ENCODE peak calls at places on chromosomes 5 and 9, in ten cellular contexts. One of them, this sample, is unnamed.

GRCh38 chr9:39588056-39588814 is 232.8 kb downstream of the SPATA31A1 start:
- DNase-seq in CD8-positive, alpha-beta T cell: no peak
- DNase-seq in GM23338: no peak
- DNase-seq in A549: peak; percentile 33
- DNase-seq in stomach: no peak
- DNase-seq in AG04450: no peak
- DNase-seq in CD4-positive, alpha-beta T cell: no peak
- DNase-seq in HCT116: no peak
- DNase-seq in HL-60: no peak
- DNase-seq in upper lobe of right lung: no peak
- DNase-seq in this sample: no peak

GRCh38 chr5:134527156-134527960 is 1.9 kb downstream of the JADE2 start:
- DNase-seq in CD8-positive, alpha-beta T cell: peak; percentile 61
- DNase-seq in GM23338: peak; percentile 95
- DNase-seq in A549: peak; percentile 94
- DNase-seq in stomach: peak; percentile 82
- DNase-seq in AG04450: peak; percentile 69
- DNase-seq in CD4-positive, alpha-beta T cell: peak; percentile 59
- DNase-seq in HCT116: no peak
- DNase-seq in HL-60: no peak
- DNase-seq in upper lobe of right lung: peak; percentile 91
- DNase-seq in this sample: peak; percentile 97

GRCh38 chr5:27682600-27682999 is 644.2 kb upstream of the CDH9 start:
- DNase-seq in CD8-positive, alpha-beta T cell: no peak
- DNase-seq in GM23338: peak; percentile 66
- DNase-seq in A549: peak; percentile 17
- DNase-seq in stomach: no peak
- DNase-seq in AG04450: no peak
- DNase-seq in CD4-positive, alpha-beta T cell: no peak
- DNase-seq in HCT116: no peak
- DNase-seq in HL-60: no peak
- DNase-seq in upper lobe of right lung: no peak
- DNase-seq in this sample: no peak

GRCh38 chr9:70672136-70672535 is 257.7 kb upstream of the KLF9 start:
- DNase-seq in CD8-positive, alpha-beta T cell: no peak
- DNase-seq in GM23338: no peak
- DNase-seq in A549: no peak
- DNase-seq in stomach: no peak
- DNase-seq in AG04450: no peak
- DNase-seq in CD4-positive, alpha-beta T cell: no peak
- DNase-seq in HCT116: no peak
- DNase-seq in HL-60: no peak
- DNase-seq in upper lobe of right lung: no peak
- DNase-seq in this sample: no peak

GRCh38 chr5:1000329-1000728 is 8.3 kb upstream of the NKD2 start:
- DNase-seq in CD8-positive, alpha-beta T cell: no peak
- DNase-seq in GM23338: no peak
- DNase-seq in A549: no peak
- DNase-seq in stomach: peak; percentile 10
- DNase-seq in AG04450: no peak
- DNase-seq in CD4-positive, alpha-beta T cell: no peak
- DNase-seq in HCT116: no peak
- DNase-seq in HL-60: no peak
- DNase-seq in upper lobe of right lung: no peak
- DNase-seq in this sample: no peak

GRCh38 chr5:108101816-108102215 is 280.1 kb downstream of the FBXL17 start:
- DNase-seq in CD8-positive, alpha-beta T cell: no peak
- DNase-seq in GM23338: no peak
- DNase-seq in A549: no peak
- DNase-seq in stomach: no peak
- DNase-seq in AG04450: no peak
- DNase-seq in CD4-positive, alpha-beta T cell: no peak
- DNase-seq in HCT116: no peak
- DNase-seq in HL-60: no peak
- DNase-seq in upper lobe of right lung: no peak
- DNase-seq in this sample: no peak

GRCh38 chr9:27626629-27627564 is 53.6 kb upstream of the C9orf72 start:
- DNase-seq in CD8-positive, alpha-beta T cell: no peak
- DNase-seq in GM23338: peak; percentile 57
- DNase-seq in A549: no peak
- DNase-seq in stomach: no peak
- DNase-seq in AG04450: no peak
- DNase-seq in CD4-positive, alpha-beta T cell: no peak
- DNase-seq in HCT116: no peak
- DNase-seq in HL-60: no peak
- DNase-seq in upper lobe of right lung: no peak
- DNase-seq in this sample: no peak

GRCh38 chr5:177109810-177110209 is 23.1 kb downstream of the FGFR4 start:
- DNase-seq in CD8-positive, alpha-beta T cell: no peak
- DNase-seq in GM23338: no peak
- DNase-seq in A549: no peak
- DNase-seq in stomach: no peak
- DNase-seq in AG04450: no peak
- DNase-seq in CD4-positive, alpha-beta T cell: no peak
- DNase-seq in HCT116: no peak
- DNase-seq in HL-60: no peak
- DNase-seq in upper lobe of right lung: no peak
- DNase-seq in this sample: no peak

GRCh38 chr9:87711857-87712800 is 13.8 kb upstream of the CTSL start:
- DNase-seq in CD8-positive, alpha-beta T cell: no peak
- DNase-seq in GM23338: peak; percentile 33
- DNase-seq in A549: peak; percentile 81
- DNase-seq in stomach: no peak
- DNase-seq in AG04450: no peak
- DNase-seq in CD4-positive, alpha-beta T cell: no peak
- DNase-seq in HCT116: no peak
- DNase-seq in HL-60: no peak
- DNase-seq in upper lobe of right lung: no peak
- DNase-seq in this sample: no peak

GRCh38 chr5:2755811-2756210 is 4.3 kb upstream of the IRX2 start:
- DNase-seq in CD8-positive, alpha-beta T cell: no peak
- DNase-seq in GM23338: no peak
- DNase-seq in A549: no peak
- DNase-seq in stomach: no peak
- DNase-seq in AG04450: no peak
- DNase-seq in CD4-positive, alpha-beta T cell: no peak
- DNase-seq in HCT116: no peak
- DNase-seq in HL-60: no peak
- DNase-seq in upper lobe of right lung: no peak
- DNase-seq in this sample: no peak

GRCh38 chr5:119309290-119309818 is 46.5 kb upstream of the TNFAIP8 start:
- DNase-seq in CD8-positive, alpha-beta T cell: no peak
- DNase-seq in GM23338: no peak
- DNase-seq in A549: no peak
- DNase-seq in stomach: no peak
- DNase-seq in AG04450: no peak
- DNase-seq in CD4-positive, alpha-beta T cell: no peak
- DNase-seq in HCT116: no peak
- DNase-seq in HL-60: no peak
- DNase-seq in upper lobe of right lung: no peak
- DNase-seq in this sample: no peak

GRCh38 chr5:71601222-71602026 is 14.3 kb downstream of the MCCC2 start:
- DNase-seq in CD8-positive, alpha-beta T cell: peak; percentile 63
- DNase-seq in GM23338: peak; percentile 86
- DNase-seq in A549: peak; percentile 80
- DNase-seq in stomach: peak; percentile 54
- DNase-seq in AG04450: peak; percentile 91
- DNase-seq in CD4-positive, alpha-beta T cell: peak; percentile 60
- DNase-seq in HCT116: peak; percentile 95
- DNase-seq in HL-60: no peak
- DNase-seq in upper lobe of right lung: no peak
- DNase-seq in this sample: peak; percentile 98

GRCh38 chr5:94884294-94884693 is 265.8 kb downstream of the SLF1 start:
- DNase-seq in CD8-positive, alpha-beta T cell: no peak
- DNase-seq in GM23338: peak; percentile 58
- DNase-seq in A549: no peak
- DNase-seq in stomach: no peak
- DNase-seq in AG04450: no peak
- DNase-seq in CD4-positive, alpha-beta T cell: no peak
- DNase-seq in HCT116: no peak
- DNase-seq in HL-60: no peak
- DNase-seq in upper lobe of right lung: no peak
- DNase-seq in this sample: no peak

GRCh38 chr5:45578270-45578669 is 117.9 kb downstream of the HCN1 start:
- DNase-seq in CD8-positive, alpha-beta T cell: no peak
- DNase-seq in GM23338: no peak
- DNase-seq in A549: peak; percentile 0
- DNase-seq in stomach: no peak
- DNase-seq in AG04450: no peak
- DNase-seq in CD4-positive, alpha-beta T cell: no peak
- DNase-seq in HCT116: peak; percentile 3
- DNase-seq in HL-60: no peak
- DNase-seq in upper lobe of right lung: no peak
- DNase-seq in this sample: peak; percentile 78

GRCh38 chr9:20553750-20554149 is 68.5 kb downstream of the MLLT3 start:
- DNase-seq in CD8-positive, alpha-beta T cell: no peak
- DNase-seq in GM23338: no peak
- DNase-seq in A549: no peak
- DNase-seq in stomach: no peak
- DNase-seq in AG04450: no peak
- DNase-seq in CD4-positive, alpha-beta T cell: no peak
- DNase-seq in HCT116: no peak
- DNase-seq in HL-60: no peak
- DNase-seq in upper lobe of right lung: no peak
- DNase-seq in this sample: no peak

GRCh38 chr9:20551835-20552234 is 70.5 kb downstream of the MLLT3 start:
- DNase-seq in CD8-positive, alpha-beta T cell: no peak
- DNase-seq in GM23338: no peak
- DNase-seq in A549: peak; percentile 83
- DNase-seq in stomach: no peak
- DNase-seq in AG04450: no peak
- DNase-seq in CD4-positive, alpha-beta T cell: no peak
- DNase-seq in HCT116: no peak
- DNase-seq in HL-60: no peak
- DNase-seq in upper lobe of right lung: no peak
- DNase-seq in this sample: no peak

GRCh38 chr9:20550326-20550725 is 72.0 kb downstream of the MLLT3 start:
- DNase-seq in CD8-positive, alpha-beta T cell: no peak
- DNase-seq in GM23338: no peak
- DNase-seq in A549: no peak
- DNase-seq in stomach: no peak
- DNase-seq in AG04450: no peak
- DNase-seq in CD4-positive, alpha-beta T cell: no peak
- DNase-seq in HCT116: no peak
- DNase-seq in HL-60: no peak
- DNase-seq in upper lobe of right lung: no peak
- DNase-seq in this sample: no peak

GRCh38 chr9:20551236-20551635 is 71.1 kb downstream of the MLLT3 start:
- DNase-seq in CD8-positive, alpha-beta T cell: no peak
- DNase-seq in GM23338: no peak
- DNase-seq in A549: peak; percentile 73
- DNase-seq in stomach: no peak
- DNase-seq in AG04450: no peak
- DNase-seq in CD4-positive, alpha-beta T cell: no peak
- DNase-seq in HCT116: no peak
- DNase-seq in HL-60: no peak
- DNase-seq in upper lobe of right lung: no peak
- DNase-seq in this sample: peak; percentile 49

GRCh38 chr9:20552874-20553624 is 69.2 kb downstream of the MLLT3 start:
- DNase-seq in CD8-positive, alpha-beta T cell: no peak
- DNase-seq in GM23338: no peak
- DNase-seq in A549: peak; percentile 65
- DNase-seq in stomach: no peak
- DNase-seq in AG04450: no peak
- DNase-seq in CD4-positive, alpha-beta T cell: no peak
- DNase-seq in HCT116: no peak
- DNase-seq in HL-60: no peak
- DNase-seq in upper lobe of right lung: no peak
- DNase-seq in this sample: no peak
- TF ChIP-seq CTCF in CD8-positive, alpha-beta T cell: peak; percentile 27
- TF ChIP-seq CTCF in GM23338: no peak
- TF ChIP-seq CTCF in A549: peak; percentile 53
- TF ChIP-seq CTCF in stomach: peak; percentile 18
- TF ChIP-seq CTCF in AG04450: peak; percentile 27
- TF ChIP-seq CTCF in CD4-positive, alpha-beta T cell: peak; percentile 9
- TF ChIP-seq CTCF in HCT116: peak; percentile 8
- TF ChIP-seq CTCF in HL-60: no peak
- TF ChIP-seq CTCF in upper lobe of right lung: peak; percentile 33
- TF ChIP-seq CTCF in this sample: no peak

DNA sequence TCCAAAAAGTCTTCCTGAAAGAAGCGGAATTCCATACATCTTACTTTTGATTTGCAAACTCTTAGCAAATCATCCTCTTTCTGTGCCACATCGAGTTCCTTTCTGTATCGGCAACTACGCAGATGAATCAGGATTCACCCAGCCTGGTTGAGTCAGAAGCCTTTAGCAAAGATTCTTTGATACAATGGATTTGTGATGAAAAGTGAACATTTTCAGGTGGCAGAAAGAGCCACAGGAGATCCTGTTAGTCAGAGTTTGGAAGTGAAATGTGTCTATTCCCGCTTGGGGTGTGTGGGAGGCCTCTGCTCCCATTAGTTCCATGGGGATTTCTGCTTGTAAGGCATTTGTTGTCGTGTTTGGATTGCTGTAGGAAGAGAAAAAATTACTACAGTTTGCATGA is 351.8 kb upstream of the WWC1 start:
- DNase-seq in CD8-positive, alpha-beta T cell: no peak
- DNase-seq in GM23338: no peak
- DNase-seq in A549: no peak
- DNase-seq in stomach: no peak
- DNase-seq in AG04450: no peak
- DNase-seq in CD4-positive, alpha-beta T cell: no peak
- DNase-seq in HCT116: no peak
- DNase-seq in HL-60: no peak
- DNase-seq in upper lobe of right lung: no peak
- DNase-seq in this sample: no peak
- H3K27ac ChIP-seq in CD8-positive, alpha-beta T cell: no peak overlapping the region
- H3K27ac ChIP-seq in GM23338: no peak overlapping the region
- H3K27ac ChIP-seq in A549: no peak overlapping the region
- H3K27ac ChIP-seq in stomach: no peak overlapping the region
- H3K27ac ChIP-seq in AG04450: no peak overlapping the region
- H3K27ac ChIP-seq in CD4-positive, alpha-beta T cell: no peak overlapping the region
- H3K27ac ChIP-seq in HCT116: no peak overlapping the region
- H3K27ac ChIP-seq in HL-60: no peak overlapping the region
- H3K27ac ChIP-seq in upper lobe of right lung: no peak overlapping the region
- H3K27ac ChIP-seq in this sample: no peak overlapping the region

GRCh38 chr9:3271157-3271556 is 254.6 kb downstream of the RFX3 start:
- DNase-seq in CD8-positive, alpha-beta T cell: no peak
- DNase-seq in GM23338: no peak
- DNase-seq in A549: no peak
- DNase-seq in stomach: no peak
- DNase-seq in AG04450: no peak
- DNase-seq in CD4-positive, alpha-beta T cell: no peak
- DNase-seq in HCT116: no peak
- DNase-seq in HL-60: no peak
- DNase-seq in upper lobe of right lung: no peak
- DNase-seq in this sample: no peak
- TF ChIP-seq CTCF in CD8-positive, alpha-beta T cell: no peak
- TF ChIP-seq CTCF in GM23338: no peak
- TF ChIP-seq CTCF in A549: no peak
- TF ChIP-seq CTCF in stomach: no peak
- TF ChIP-seq CTCF in AG04450: no peak
- TF ChIP-seq CTCF in CD4-positive, alpha-beta T cell: no peak
- TF ChIP-seq CTCF in HCT116: no peak
- TF ChIP-seq CTCF in HL-60: no peak
- TF ChIP-seq CTCF in upper lobe of right lung: no peak
- TF ChIP-seq CTCF in this sample: no peak

DNA sequence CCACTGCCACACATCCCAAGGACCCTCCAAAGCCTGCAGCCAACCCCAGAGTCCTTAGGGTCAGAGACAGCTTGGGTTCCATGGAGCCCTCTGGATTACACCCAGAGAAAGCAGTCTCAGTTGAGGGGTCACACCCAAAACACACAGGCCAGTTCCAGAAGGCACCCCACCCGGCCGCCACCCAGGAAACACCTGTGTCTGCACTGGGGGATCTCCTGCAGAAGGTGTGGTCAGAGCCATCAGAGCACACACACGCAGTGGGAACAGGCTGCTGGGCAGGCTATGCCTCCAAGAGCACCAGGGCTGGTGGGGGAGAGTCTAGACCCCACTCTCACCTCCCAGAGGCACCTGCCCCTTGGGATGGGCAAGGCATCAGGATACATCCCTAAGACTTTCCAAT is 27.3 kb downstream of the NIPAL4 start:
- DNase-seq in CD8-positive, alpha-beta T cell: no peak
- DNase-seq in GM23338: no peak
- DNase-seq in A549: no peak
- DNase-seq in stomach: no peak
- DNase-seq in AG04450: no peak
- DNase-seq in CD4-positive, alpha-beta T cell: no peak
- DNase-seq in HCT116: no peak
- DNase-seq in HL-60: no peak
- DNase-seq in upper lobe of right lung: no peak
- DNase-seq in this sample: no peak
- H3K27ac ChIP-seq in CD8-positive, alpha-beta T cell: no peak overlapping the region
- H3K27ac ChIP-seq in GM23338: no peak overlapping the region
- H3K27ac ChIP-seq in A549: no peak overlapping the region
- H3K27ac ChIP-seq in stomach: peak overlapping the region; percentile 53
- H3K27ac ChIP-seq in AG04450: no peak overlapping the region
- H3K27ac ChIP-seq in CD4-positive, alpha-beta T cell: no peak overlapping the region
- H3K27ac ChIP-seq in HCT116: no peak overlapping the region
- H3K27ac ChIP-seq in HL-60: no peak overlapping the region
- H3K27ac ChIP-seq in upper lobe of right lung: no peak overlapping the region
- H3K27ac ChIP-seq in this sample: no peak overlapping the region